ENCODE peak calls at places on chromosomes 2 and 18, in nine cellular contexts. C is AG04449, G is neural progenitor cell, S is transverse colon, Y is WERI-Rb-1, H is cardiac muscle cell, F is OCI-LY7, E is upper lobe of left lung, M is Peyer's patch. Z is an unnamed sample.

GRCh38 chr18:58569490-58569911 is 59.4 kb downstream of the ALPK2 start:
- DNase-seq in Y (peak), H (no peak), F (no peak), C (no peak), G (no peak), S (no peak), E (no peak), M (no peak), Z (no peak)

GRCh38 chr2:134819334-134819733 is 19.1 kb upstream of the ACMSD start:
- DNase-seq in H (no peak), G (no peak), E (no peak), Y (no peak), F (no peak), M (no peak), C (no peak), S (no peak), Z (peak)

GRCh38 chr2:239230318-239231052 is 170.3 kb downstream of the HDAC4 start:
- DNase-seq in F (no peak), M (no peak), G (no peak), H (no peak), C (no peak), Y (no peak), E (peak), S (no peak), Z (no peak)

GRCh38 chr2:25685741-25686140 is 12.4 kb upstream of the DTNB start:
- DNase-seq in M (no peak), Y (no peak), F (no peak), S (no peak), C (no peak), E (no peak), H (no peak), G (no peak), Z (no peak)

GRCh38 chr2:15762449-15762848 is 170.8 kb downstream of the DDX1 start:
- DNase-seq in E (peak), H (no peak), C (no peak), G (no peak), S (no peak), Y (no peak), F (no peak), M (no peak), Z (no peak)

GRCh38 chr18:25457636-25458035 is 105.7 kb upstream of the ZNF521 start:
- DNase-seq in S (no peak), H (peak), M (no peak), F (no peak), E (no peak), C (no peak), G (no peak), Y (no peak), Z (peak)

GRCh38 chr2:127663566-127664064 is 11.7 kb downstream of the LIMS2 start:
- DNase-seq in S (peak), H (no peak), C (no peak), E (no peak), G (no peak), F (no peak), M (no peak), Y (no peak), Z (no peak)

GRCh38 chr18:51447351-51447896 is 249.9 kb upstream of the MEX3C start:
- DNase-seq in F (peak), E (no peak), M (no peak), C (no peak), H (peak), G (no peak), S (peak), Y (no peak), Z (no peak)

GRCh38 chr18:47427951-47428350 is 176.5 kb upstream of the SKOR2 start:
- DNase-seq in E (no peak), C (no peak), M (no peak), Y (peak), H (no peak), G (no peak), S (no peak), F (no peak), Z (no peak)

GRCh38 chr2:238657132-238658053 is 190.5 kb upstream of the TWIST2 start:
- DNase-seq in F (no peak), S (no peak), M (no peak), C (no peak), E (no peak), H (no peak), G (no peak), Y (no peak), Z (no peak)

GRCh38 chr18:79495591-79496071 is 99.9 kb downstream of the NFATC1 start:
- DNase-seq in M (no peak), S (no peak), H (no peak), E (peak), G (no peak), Y (no peak), C (no peak), F (no peak), Z (no peak)

GRCh38 chr2:101305044-101305443 is 3.5 kb downstream of the RNF149 start:
- DNase-seq in G (no peak), Y (no peak), S (no peak), E (no peak), H (no peak), M (no peak), C (no peak), F (no peak), Z (no peak)

GRCh38 chr2:101303688-101304087 is 4.8 kb downstream of the RNF149 start:
- DNase-seq in H (no peak), C (no peak), M (no peak), Y (no peak), S (no peak), F (no peak), G (no peak), E (no peak), Z (no peak)

GRCh38 chr2:101307503-101307902 is 998 bp downstream of the RNF149 start:
- DNase-seq in Y (no peak), S (no peak), E (no peak), H (peak), F (no peak), M (no peak), G (no peak), C (no peak), Z (no peak)

GRCh38 chr2:101306410-101306809 is 2.1 kb downstream of the RNF149 start:
- DNase-seq in H (no peak), Y (no peak), M (no peak), C (no peak), E (no peak), G (no peak), F (no peak), S (no peak), Z (no peak)

DNA sequence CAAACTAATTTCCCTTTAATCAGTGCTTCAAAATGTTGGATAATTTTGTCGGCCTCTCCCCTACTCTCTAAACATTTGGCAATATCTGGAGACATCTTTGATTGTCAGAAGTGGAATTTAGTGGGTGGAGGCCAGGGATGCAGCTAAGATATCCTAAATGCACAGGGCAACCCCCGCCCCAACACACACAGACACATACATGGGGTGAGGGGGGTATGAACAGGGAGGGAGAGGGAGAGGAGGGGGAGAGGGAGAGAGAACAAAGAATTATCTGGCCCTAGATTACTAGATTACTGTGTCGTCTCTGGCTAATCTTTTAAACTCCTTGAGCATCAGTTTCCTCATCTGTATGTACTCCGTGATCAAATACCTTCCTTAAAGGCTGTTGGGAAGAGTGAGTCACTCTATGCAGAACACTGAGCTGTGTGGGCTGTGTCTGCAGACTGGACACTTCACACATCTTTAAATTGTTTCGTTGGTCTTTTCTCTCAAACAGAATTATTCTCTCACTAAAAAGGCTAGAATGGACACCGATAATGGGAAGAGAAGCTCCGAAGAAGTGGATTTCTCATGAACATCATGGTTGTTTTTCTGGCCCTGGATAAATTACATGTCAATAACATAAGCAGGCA is 2.9 kb downstream of the RNF149 start:
- DNase-seq in G (no peak), S (no peak), H (peak), F (no peak), C (no peak), M (no peak), E (no peak), Y (peak), Z (no peak)
- H3K4me3 ChIP-seq in G (no peak), S (no peak), H (peak), F (no peak), C (no peak), M (no peak), E (peak), Y (no peak), Z (no peak)

GRCh38 chr2:44940053-44940494 is 1.4 kb upstream of the SIX3 start:
- DNase-seq in G (peak), F (no peak), H (no peak), S (no peak), M (no peak), C (no peak), E (no peak), Y (peak), Z (no peak)

GRCh38 chr2:44939074-44940052 is 2.1 kb upstream of the SIX3 start:
- DNase-seq in F (no peak), G (peak), H (no peak), M (no peak), Y (peak), E (no peak), C (no peak), S (no peak), Z (no peak)

GRCh38 chr2:44937688-44938240 is 3.7 kb upstream of the SIX3 start:
- DNase-seq in Y (peak), H (no peak), G (peak), S (no peak), F (no peak), C (no peak), M (no peak), E (no peak), Z (no peak)

GRCh38 chr2:44936715-44937687 is 4.5 kb upstream of the SIX3 start:
- DNase-seq in M (no peak), Y (peak), F (no peak), S (no peak), C (no peak), H (no peak), E (no peak), G (peak), Z (no peak)

DNA sequence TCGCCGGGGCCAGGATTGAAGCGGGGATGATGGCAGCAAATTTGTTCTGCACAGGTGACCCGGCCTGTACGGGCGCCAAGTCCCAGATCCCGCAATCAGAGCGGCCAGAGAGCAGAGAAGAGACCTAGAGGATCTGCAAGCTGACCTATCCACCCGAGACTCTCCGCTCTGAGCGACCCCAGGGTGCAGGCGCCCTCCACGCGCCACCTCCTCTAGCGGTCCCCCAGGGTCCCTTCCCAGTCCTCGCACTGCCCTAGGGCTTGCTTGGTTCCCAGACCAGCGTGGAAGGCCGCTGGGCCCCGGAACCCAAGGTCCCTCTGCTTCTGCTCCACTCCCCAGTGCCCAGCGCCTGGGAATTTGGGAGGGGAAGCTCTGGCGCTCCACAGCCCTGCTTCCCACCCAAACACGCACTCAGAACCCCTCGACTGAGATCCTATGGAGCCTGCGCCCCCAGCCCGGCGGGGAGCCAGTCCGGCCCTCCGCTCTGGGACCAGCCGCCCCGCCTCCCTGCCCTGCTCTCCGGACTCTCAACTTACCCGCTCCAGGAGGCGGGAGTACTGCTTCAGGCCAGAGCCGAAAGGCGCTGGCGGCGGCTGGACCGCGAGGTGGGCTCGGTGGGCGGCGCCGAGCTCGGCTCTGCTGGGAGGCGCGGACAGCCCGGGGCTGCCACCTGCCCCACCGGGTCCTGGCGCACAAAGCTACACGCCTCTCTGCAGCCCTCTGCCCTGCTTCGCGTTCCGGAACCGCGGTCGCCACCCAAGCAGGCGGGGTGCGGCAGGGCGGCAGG is 3.0 kb upstream of the SIX3 start:
- DNase-seq in E (no peak), H (no peak), S (no peak), G (peak), M (no peak), C (no peak), Y (no peak), F (no peak), Z (no peak)
- H3K4me3 ChIP-seq in E (peak), H (peak), S (no peak), G (peak), M (no peak), C (no peak), Y (peak), F (no peak), Z (peak)

DNA sequence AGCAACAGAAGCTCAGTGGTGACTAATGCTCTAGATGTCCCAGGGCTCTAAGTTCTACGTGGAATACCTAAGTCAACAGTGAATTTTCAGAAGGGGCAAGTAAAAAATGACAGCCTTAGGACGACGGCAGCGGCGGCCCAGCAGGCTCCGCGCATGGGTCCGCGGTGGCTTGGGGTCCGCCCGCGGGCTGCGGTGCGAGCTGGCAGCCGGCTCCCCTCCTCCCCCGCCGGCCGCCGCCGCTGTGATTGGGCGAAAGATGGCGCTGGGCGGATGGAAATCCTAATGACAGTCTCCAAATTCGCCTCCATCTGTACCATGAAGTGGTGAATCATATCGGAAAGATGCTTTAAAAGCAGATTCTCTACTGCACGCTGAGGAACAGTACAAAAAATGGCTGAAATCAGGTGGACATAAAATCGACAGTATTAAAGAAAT is 74.7 kb downstream of the HNRNPLL start:
- DNase-seq in H (peak), M (no peak), S (no peak), F (peak), G (peak), C (no peak), Y (peak), E (peak), Z (no peak)
- H3K4me3 ChIP-seq in H (peak), M (peak), S (peak), F (peak), G (peak), C (peak), Y (peak), E (peak), Z (peak)

DNA sequence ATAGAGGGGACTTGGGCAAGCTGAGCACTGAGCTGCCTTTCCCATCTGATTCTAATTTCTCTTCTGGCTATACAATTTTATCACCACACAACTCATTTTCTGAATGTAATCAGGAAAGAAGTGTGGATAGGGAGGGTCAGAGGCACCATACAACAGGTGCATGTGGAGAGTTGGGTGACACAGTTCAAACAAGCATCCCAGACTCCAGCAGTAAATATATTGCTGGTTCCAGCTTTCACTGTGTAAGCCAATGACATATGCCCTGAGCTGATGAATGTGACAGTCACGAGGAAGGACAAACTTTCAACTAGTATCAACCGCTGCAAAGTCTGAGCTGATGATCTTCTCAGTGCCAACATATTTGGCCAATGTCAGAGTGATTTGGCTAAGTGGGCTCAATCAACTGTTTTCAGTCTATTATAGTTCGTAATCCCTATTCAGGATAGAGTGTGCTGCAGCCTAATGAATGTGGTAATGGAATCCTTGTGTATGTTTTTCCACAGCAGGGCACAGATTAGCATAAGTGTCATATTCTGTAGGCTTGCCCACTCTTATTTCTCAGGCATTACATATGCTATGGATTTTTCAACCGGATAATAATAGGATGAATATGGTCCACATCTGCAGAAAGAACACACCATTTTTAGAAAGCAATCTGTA is 109.9 kb upstream of the MEIS1 start:
- DNase-seq in Y (no peak), C (no peak), H (no peak), M (no peak), E (no peak), S (no peak), G (no peak), F (no peak), Z (no peak)
- H3K4me3 ChIP-seq in Y (no peak), C (no peak), H (no peak), M (no peak), E (no peak), S (no peak), G (no peak), F (no peak), Z (no peak)

DNA sequence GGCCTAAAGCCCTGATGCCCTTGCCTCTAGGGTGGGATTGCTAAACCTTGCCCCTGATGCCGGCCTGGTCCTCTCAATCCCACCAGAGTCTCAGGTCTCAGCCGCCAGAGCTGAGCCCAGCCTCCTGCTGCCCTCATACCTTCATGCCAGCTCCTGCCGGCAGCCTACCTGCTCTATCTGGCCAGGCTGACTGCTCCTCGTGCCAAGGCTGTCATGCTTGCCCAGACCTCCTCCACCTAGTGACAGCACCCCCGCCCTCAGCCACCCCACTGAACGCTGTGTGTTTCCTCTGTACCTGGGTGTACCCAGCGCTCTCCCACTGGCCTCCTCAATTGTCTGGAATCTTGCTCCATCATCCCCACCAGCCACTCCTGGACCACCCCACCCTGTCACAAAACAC is 120.1 kb downstream of the CACNB4 start:
- DNase-seq in Y (no peak), H (no peak), C (no peak), E (no peak), M (no peak), S (no peak), F (no peak), G (no peak), Z (no peak)
- H3K4me3 ChIP-seq in Y (no peak), H (no peak), C (no peak), E (no peak), M (no peak), S (no peak), F (no peak), G (no peak), Z (no peak)

DNA sequence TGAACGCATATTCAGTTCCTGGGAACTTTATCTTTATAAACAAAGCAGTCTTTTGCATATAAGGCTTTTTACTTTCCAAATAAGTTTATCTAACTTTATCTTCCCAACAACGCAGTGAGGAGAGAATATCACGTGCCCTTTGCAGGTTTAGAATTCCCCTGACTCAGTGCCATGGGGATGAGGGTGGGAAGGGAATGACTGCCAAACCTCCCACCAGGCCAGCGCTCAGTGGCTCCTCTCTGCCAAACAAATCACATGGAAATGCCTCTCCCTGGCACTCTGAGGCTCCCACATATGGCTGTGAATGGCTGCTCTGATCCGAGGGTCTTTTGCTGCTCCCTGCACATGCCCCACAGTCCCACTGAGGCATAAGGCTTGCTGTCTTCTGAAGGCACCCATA is 158.3 kb downstream of the DNAH6 start:
- DNase-seq in M (no peak), E (no peak), G (no peak), F (no peak), S (no peak), C (no peak), Y (no peak), H (no peak), Z (no peak)
- H3K4me3 ChIP-seq in M (no peak), E (no peak), G (no peak), F (no peak), S (no peak), C (no peak), Y (no peak), H (no peak), Z (no peak)

Z was measured in skeletal muscle cell.